ENCODE peak calls at places on chromosomes 13 and 19, in five cellular contexts. R is Calu3, K is PC-3, L is ovary, N is uterus. Z is an unnamed sample.

GRCh38 chr19:58052256-58052655 is 6.8 kb upstream of the ZNF135 start:
- DNase-seq in R (no peak), K (no peak), L (no peak), N (no peak), Z (no peak)

GRCh38 chr13:113555141-113555540 is 29.4 kb upstream of the TFDP1 start:
- DNase-seq in R (no peak), K (no peak), L (no peak), N (no peak), Z (no peak)

GRCh38 chr19:48975947-48976847 is 11.1 kb downstream of the FTL start:
- DNase-seq in R (no peak), K (no peak), L (no peak), N (no peak), Z (no peak)

GRCh38 chr19:30336290-30336689 is 35.9 kb upstream of the ZNF536 start:
- DNase-seq in R (no peak), K (no peak), L (no peak), N (no peak), Z (no peak)

GRCh38 chr19:1035998-1036621 is 3.8 kb upstream of the ABCA7 start:
- DNase-seq in R (no peak), K (no peak), L (no peak), N (no peak), Z (no peak)

GRCh38 chr13:81639984-81640582 is 1299.2 kb upstream of the SPRY2 start:
- DNase-seq in R (peak), K (peak), L (no peak), N (no peak), Z (peak)

GRCh38 chr19:2603320-2603719 is 99.2 kb downstream of the GNG7 start:
- DNase-seq in R (no peak), K (no peak), L (peak), N (no peak), Z (no peak)

GRCh38 chr19:30880151-30880550 is 469.1 kb downstream of the TSHZ3 start:
- DNase-seq in R (no peak), K (no peak), L (no peak), N (no peak), Z (no peak)

GRCh38 chr19:34482380-34483250 is 1.1 kb downstream of the WTIP start:
- DNase-seq in R (peak), K (no peak), L (peak), N (no peak), Z (peak)

GRCh38 chr19:46863818-46864629 is 3.2 kb downstream of the ARHGAP35 start:
- DNase-seq in R (peak), K (peak), L (no peak), N (peak), Z (peak)

GRCh38 chr19:4452230-4452990 is 5.2 kb downstream of the UBXN6 start:
- DNase-seq in R (no peak), K (no peak), L (no peak), N (no peak), Z (no peak)

GRCh38 chr19:291561-292280 is 518 bp upstream of the PLPP2 start:
- DNase-seq in R (no peak), K (no peak), L (no peak), N (peak), Z (peak)

GRCh38 chr13:34421849-34422475 is 520.1 kb upstream of the NBEA start:
- DNase-seq in R (no peak), K (no peak), L (no peak), N (no peak), Z (peak)

GRCh38 chr13:33279414-33279813 is 6.1 kb downstream of the STARD13 start:
- DNase-seq in R (no peak), K (peak), L (no peak), N (no peak), Z (no peak)

GRCh38 chr19:13033819-13034611 is 38.7 kb downstream of the NFIX start:
- DNase-seq in R (peak), K (peak), L (peak), N (peak), Z (peak)

GRCh38 chr13:50539791-50540530 is 303.5 kb downstream of the DLEU7 start:
- DNase-seq in R (no peak), K (no peak), L (no peak), N (no peak), Z (no peak)

GRCh38 chr13:108911807-108912206 is 282.4 kb downstream of the MYO16 start:
- DNase-seq in R (peak), K (peak), L (no peak), N (no peak), Z (peak)

GRCh38 chr19:4640247-4641000 is 1.1 kb downstream of the TNFAIP8L1 start:
- DNase-seq in R (no peak), K (no peak), L (no peak), N (no peak), Z (peak)

GRCh38 chr19:54432144-54432738 is 16.8 kb upstream of the LENG8 start:
- DNase-seq in R (peak), K (peak), L (no peak), N (no peak), Z (peak)

GRCh38 chr13:93388701-93389100 is 162.1 kb downstream of the GPC6 start:
- DNase-seq in R (no peak), K (peak), L (no peak), N (no peak), Z (peak)

GRCh38 chr13:40667622-40667978 is 1.2 kb upstream of the FOXO1 start:
- DNase-seq in R (no peak), K (no peak), L (no peak), N (peak), Z (no peak)

GRCh38 chr13:40666058-40666904 is at the start of gene FOXO1:
- DNase-seq in R (peak), K (peak), L (peak), N (peak), Z (peak)

GRCh38 chr13:40666905-40667621 is 622 bp upstream of the FOXO1 start:
- DNase-seq in R (peak), K (peak), L (peak), N (peak), Z (no peak)

GRCh38 chr13:40670307-40670706 is 3.9 kb upstream of the FOXO1 start:
- DNase-seq in R (no peak), K (no peak), L (no peak), N (no peak), Z (no peak)

GRCh38 chr13:40668335-40668734 is 1.9 kb upstream of the FOXO1 start:
- DNase-seq in R (peak), K (no peak), L (no peak), N (peak), Z (peak)
- TF ChIP-seq CTCF in R (peak), K (no peak), L (peak), N (peak), Z (peak)

GRCh38 chr19:15197275-15198005 is 3.4 kb downstream of the NOTCH3 start:
- DNase-seq in R (no peak), K (no peak), L (no peak), N (no peak), Z (no peak)

GRCh38 chr19:15196683-15197005 is 4.2 kb downstream of the NOTCH3 start:
- DNase-seq in R (no peak), K (no peak), L (no peak), N (no peak), Z (no peak)

GRCh38 chr19:15194938-15195337 is 5.9 kb downstream of the NOTCH3 start:
- DNase-seq in R (no peak), K (no peak), L (no peak), N (no peak), Z (peak)

GRCh38 chr19:15195987-15196682 is 4.7 kb downstream of the NOTCH3 start:
- DNase-seq in R (peak), K (peak), L (peak), N (no peak), Z (peak)

GRCh38 chr19:15195381-15195964 is 5.3 kb downstream of the NOTCH3 start:
- DNase-seq in R (peak), K (peak), L (peak), N (peak), Z (peak)
- TF ChIP-seq CTCF in R (no peak), K (peak), L (no peak), N (no peak), Z (no peak)

GRCh38 chr13:22800726-22801401 is 379.9 kb upstream of the SGCG start:
- DNase-seq in R (no peak), K (no peak), L (no peak), N (no peak), Z (peak)

DNA sequence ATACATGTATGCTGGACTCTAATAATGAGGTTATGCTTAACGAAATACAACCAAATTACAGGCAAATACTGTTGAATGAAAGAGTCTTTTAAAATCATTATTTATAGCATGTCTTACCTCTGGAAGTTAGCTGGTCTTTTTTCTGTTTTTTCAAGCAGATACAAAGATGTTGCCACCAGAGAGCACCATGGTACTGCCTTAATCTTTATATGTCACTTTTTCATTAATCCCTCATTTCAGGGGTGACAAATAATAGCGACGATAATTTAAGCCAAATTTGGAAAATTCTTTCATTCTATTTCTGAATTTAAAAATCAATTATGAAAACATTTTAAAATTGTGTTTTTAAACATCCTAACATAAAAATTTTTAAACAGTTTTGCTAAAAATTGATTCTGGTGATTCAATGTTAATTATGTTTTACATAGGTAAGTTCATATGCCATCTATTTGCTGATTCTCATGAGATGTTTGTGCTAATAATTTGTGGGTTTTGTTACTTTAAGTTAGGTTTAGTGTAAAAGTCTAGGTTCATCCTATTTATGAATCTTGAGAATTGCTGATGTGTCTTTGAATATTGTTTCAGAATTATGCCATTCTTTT is 379.3 kb upstream of the SGCG start:
- DNase-seq in R (no peak), K (no peak), L (no peak), N (no peak), Z (peak)
- TF ChIP-seq CTCF in R (no peak), K (peak), L (peak), N (peak), Z (peak)

GRCh38 chr13:28822161-28822560 is 2.0 kb downstream of the MTUS2 start:
- DNase-seq in R (no peak), K (no peak), L (no peak), N (no peak), Z (no peak)

GRCh38 chr13:28820099-28821051 is at the start of gene MTUS2:
- DNase-seq in R (peak), K (no peak), L (no peak), N (no peak), Z (peak)

GRCh38 chr13:28819046-28819747 is 942 bp upstream of the MTUS2 start:
- DNase-seq in R (peak), K (peak), L (no peak), N (peak), Z (peak)

GRCh38 chr13:28817204-28817603 is 2.9 kb upstream of the MTUS2 start:
- DNase-seq in R (no peak), K (no peak), L (no peak), N (no peak), Z (no peak)

DNA sequence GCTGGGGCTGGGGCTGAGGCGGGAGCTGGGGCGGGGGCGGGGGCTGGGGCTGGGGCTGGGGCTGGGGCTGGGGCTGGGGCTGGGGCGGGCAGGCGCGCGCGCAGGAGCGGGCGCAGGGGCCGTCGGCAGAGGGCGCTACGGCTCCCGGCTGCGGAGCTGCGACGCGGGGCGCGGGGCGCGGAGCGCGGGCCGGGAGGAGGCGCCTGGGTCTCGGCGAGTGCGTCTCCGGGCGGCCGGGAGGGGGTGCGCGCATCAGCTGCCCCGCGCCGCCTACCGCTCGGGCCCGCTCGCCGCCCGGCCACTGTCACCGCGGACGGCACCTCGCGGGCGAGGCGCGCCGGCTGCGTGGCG is 416 bp upstream of the MTUS2 start:
- DNase-seq in R (peak), K (peak), L (peak), N (no peak), Z (peak)
- TF ChIP-seq CTCF in R (no peak), K (no peak), L (no peak), N (peak), Z (no peak)

GRCh38 chr13:21014666-21015170 is 46.7 kb downstream of the LATS2 start:
- DNase-seq in R (no peak), K (peak), L (peak), N (no peak), Z (peak)
- TF ChIP-seq CTCF in R (no peak), K (no peak), L (no peak), N (no peak), Z (no peak)

Z was measured in epithelial cell of esophagus.